ENCODE peak calls at places on chromosomes 2 and 18, in eight cellular contexts. R is A549, M is HCT116, G is K562, J is SK-N-SH, F is GM12878, B is HepG2, O is H1. X is an unnamed sample.

GRCh38 chr18:74574916-74575315 is 22.8 kb upstream of the ZNF407 start:
- DNase-seq in G (no peak), R (no peak), O (no peak), F (no peak), M (no peak), B (no peak), J (no peak), X (no peak)

GRCh38 chr2:85110991-85111560 is 22.1 kb upstream of the TCF7L1 start:
- DNase-seq in F (no peak), B (no peak), M (no peak), G (no peak), J (no peak), O (no peak), R (no peak), X (peak; percentile 18)

GRCh38 chr2:198325359-198325758 is 521.0 kb downstream of the PLCL1 start:
- DNase-seq in B (no peak), G (no peak), O (no peak), F (no peak), M (no peak), R (no peak), J (no peak), X (no peak)

GRCh38 chr2:1915196-1915595 is 170.9 kb upstream of the PXDN start:
- DNase-seq in M (no peak), G (no peak), O (no peak), F (no peak), R (no peak), J (no peak), B (no peak), X (no peak)

GRCh38 chr18:73959341-73959740 is 188.3 kb downstream of the FBXO15 start:
- DNase-seq in B (no peak), J (no peak), R (no peak), M (no peak), G (no peak), O (no peak), F (no peak), X (no peak)

GRCh38 chr2:218129756-218130155 is 3.9 kb downstream of the CXCR2 start:
- DNase-seq in G (no peak), B (no peak), M (no peak), R (no peak), O (no peak), J (no peak), F (no peak), X (peak; percentile 23)

GRCh38 chr18:79644006-79644665 is 35.5 kb upstream of the CTDP1 start:
- DNase-seq in B (peak; percentile 50), J (peak; percentile 93), F (peak; percentile 15), R (peak; percentile 68), M (peak; percentile 88), G (peak; percentile 90), O (no peak), X (peak; percentile 47)

GRCh38 chr2:211157211-211157610 is 600.8 kb downstream of the CPS1 start:
- DNase-seq in B (no peak), G (no peak), O (no peak), F (no peak), M (no peak), R (no peak), J (no peak), X (no peak)

GRCh38 chr18:48797841-48798255 is 152.9 kb downstream of the SMAD7 start:
- DNase-seq in J (peak; percentile 76), G (no peak), B (no peak), F (no peak), R (no peak), M (no peak), O (no peak), X (no peak)

GRCh38 chr2:43115884-43116283 is 110.5 kb downstream of the ZFP36L2 start:
- DNase-seq in O (no peak), F (no peak), B (no peak), J (no peak), M (no peak), R (no peak), G (no peak), X (no peak)

GRCh38 chr18:13629841-13630747 is 96.3 kb downstream of the FAM210A start:
- DNase-seq in M (peak; percentile 48), O (no peak), B (peak; percentile 67), R (peak; percentile 51), F (peak; percentile 48), J (peak; percentile 91), G (peak; percentile 73), X (peak; percentile 50)

GRCh38 chr2:191866675-191867506 is 20.0 kb upstream of the CAVIN2 start:
- DNase-seq in R (peak; percentile 95), O (no peak), G (peak; percentile 17), J (no peak), F (no peak), M (peak; percentile 81), B (peak; percentile 100), X (peak; percentile 93)

GRCh38 chr2:61928816-61929471 is 23.5 kb downstream of the COMMD1 start:
- DNase-seq in G (no peak), R (no peak), J (no peak), F (no peak), M (no peak), B (peak; percentile 70), O (no peak), X (peak; percentile 66)

DNA sequence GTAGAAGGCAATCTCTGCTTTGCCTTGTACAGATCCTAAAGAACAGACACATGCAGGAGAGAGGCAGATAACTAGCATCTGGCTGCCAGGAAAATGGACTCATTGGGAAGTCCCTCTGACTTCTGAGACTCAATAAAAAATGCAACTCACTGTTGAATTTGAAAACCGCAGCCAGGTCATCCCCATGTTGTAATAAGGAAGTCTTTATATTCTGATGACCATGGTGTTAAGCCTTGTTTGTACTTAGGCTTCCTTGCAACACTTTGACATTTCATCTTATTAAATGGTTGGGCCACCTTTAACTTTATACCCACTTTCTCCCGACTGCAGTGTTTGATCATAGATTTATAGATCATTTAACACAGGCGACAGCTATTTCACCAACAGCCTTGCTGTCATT is 375.1 kb upstream of the KCNH7 start:
- DNase-seq in F (no peak), B (no peak), M (no peak), R (peak; percentile 80), J (no peak), G (no peak), O (no peak), X (peak; percentile 68)
- TF ChIP-seq RAD21 in F (no peak), B (no peak), M (no peak), R (no peak), J (no peak), G (no peak), O (no peak), X (no peak)

GRCh38 chr2:182611009-182611408 is 105.0 kb upstream of the DNAJC10 start:
- DNase-seq in M (no peak), F (no peak), R (no peak), O (peak; percentile 19), B (no peak), G (no peak), J (no peak), X (no peak)

GRCh38 chr2:182610231-182610630 is 105.8 kb upstream of the DNAJC10 start:
- DNase-seq in G (no peak), O (no peak), M (no peak), B (no peak), F (no peak), J (no peak), R (no peak), X (no peak)

GRCh38 chr2:182605166-182605565 is 110.9 kb upstream of the DNAJC10 start:
- DNase-seq in B (no peak), O (no peak), R (no peak), G (no peak), F (no peak), J (no peak), M (no peak), X (peak; percentile 22)

GRCh38 chr2:182608181-182608845 is 107.7 kb upstream of the DNAJC10 start:
- DNase-seq in J (no peak), O (no peak), M (no peak), B (no peak), R (no peak), F (no peak), G (no peak), X (no peak)

DNA sequence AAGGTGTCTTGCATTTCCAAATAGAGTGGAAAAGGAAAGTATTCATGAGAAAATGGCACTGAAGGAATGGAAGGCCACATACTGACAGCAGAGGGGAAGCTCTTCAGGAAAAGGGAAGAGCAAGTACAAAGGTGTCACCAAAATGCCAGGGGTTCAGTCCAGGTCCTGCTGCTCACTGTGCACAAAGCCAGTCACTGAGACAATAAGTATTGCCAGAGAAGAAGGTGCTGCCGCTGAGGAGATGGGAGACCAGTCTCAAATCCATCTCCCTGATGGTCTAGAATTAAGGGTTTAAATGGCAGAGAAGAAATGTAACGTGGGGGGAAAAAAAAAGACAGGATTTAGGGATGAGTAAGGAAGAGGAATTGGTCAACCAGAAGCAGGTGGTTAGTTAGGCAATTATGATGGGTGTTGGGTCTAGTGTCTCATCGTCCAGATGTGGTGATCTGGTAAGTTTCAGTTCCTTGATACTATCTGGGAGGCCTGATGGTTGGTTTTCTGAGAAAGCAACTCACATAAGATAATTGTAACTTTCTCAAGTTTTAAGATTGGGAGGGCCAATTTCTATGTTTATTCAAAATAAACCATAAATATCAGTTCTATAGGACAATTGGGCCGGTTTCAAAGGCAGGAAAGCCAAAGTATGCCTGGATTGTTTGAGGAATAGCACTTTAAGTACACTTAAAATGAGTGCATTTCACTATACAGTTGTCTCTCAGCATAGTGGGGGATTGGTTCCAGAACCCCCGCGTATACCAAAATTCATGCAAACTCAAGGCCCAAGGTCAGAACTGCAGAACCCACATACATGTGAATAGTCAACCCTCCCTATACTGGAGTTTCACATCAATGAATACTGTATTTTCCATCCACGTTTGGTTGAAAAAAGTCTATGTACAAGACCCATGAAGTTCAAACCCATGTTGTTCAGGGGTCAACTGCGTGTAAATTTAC is 109.1 kb upstream of the DNAJC10 start:
- DNase-seq in G (no peak), O (no peak), R (no peak), B (no peak), M (no peak), F (peak; percentile 11), J (no peak), X (no peak)
- TF ChIP-seq RAD21 in G (no peak), O (no peak), R (no peak), B (no peak), M (no peak), F (no peak), J (no peak), X (no peak)

GRCh38 chr2:127968610-127969339 is 59.1 kb downstream of the SAP130 start:
- DNase-seq in B (no peak), J (no peak), O (no peak), M (no peak), R (no peak), F (no peak), G (no peak), X (no peak)
- TF ChIP-seq RAD21 in B (no peak), J (no peak), O (no peak), M (no peak), R (no peak), F (no peak), G (no peak), X (no peak)

DNA sequence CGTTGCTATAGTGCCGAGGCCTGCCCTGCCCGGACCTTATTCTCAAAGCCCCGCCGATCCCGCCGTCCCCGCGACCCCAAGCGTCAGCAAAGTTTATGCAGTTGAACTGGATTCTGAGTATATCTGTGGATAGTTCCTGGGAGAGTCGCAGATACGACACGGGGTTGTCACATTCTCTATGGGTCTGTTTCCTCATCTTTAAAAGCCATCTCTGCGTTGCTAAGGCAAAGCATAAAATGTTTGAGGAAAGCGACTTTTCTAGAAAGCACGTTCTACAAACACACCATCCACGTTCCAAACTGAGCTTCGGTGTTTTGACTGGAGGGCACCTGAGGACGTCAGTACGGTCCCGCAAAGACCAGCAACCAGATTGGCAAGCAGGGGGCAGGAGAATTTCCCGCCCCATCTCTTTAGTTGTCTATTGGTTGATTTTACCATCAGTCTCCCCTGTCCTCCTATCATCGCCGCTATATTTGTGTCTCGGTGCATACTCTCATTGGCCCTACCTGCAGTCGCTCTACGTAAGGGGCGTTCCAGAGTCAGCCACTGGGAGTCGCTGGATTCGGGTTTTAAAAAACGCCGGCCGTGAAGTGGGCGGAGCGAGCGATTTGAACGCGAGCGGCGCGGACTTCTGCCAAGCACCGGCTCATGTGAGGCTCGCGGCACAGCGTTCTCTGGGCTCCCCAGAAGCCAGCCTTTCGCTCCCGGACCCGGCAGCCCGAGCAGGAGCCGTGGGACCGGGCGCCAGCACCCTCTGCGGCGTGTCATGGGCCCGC is at the start of gene CENPA:
- DNase-seq in F (peak; percentile 99), G (peak; percentile 100), B (peak; percentile 100), O (peak; percentile 96), M (peak; percentile 99), J (peak; percentile 100), R (peak; percentile 100), X (peak; percentile 100)
- TF ChIP-seq RAD21 in F (no peak), G (no peak), B (peak; percentile 63), O (no peak), M (no peak), J (no peak), R (no peak), X (no peak)

X was measured in IMR-90.